ENCODE peak calls at places on chromosomes 4 and X, in ten cellular contexts. V, C, Z, F, K, X, N, E, A and L are unnamed samples. For H3K9me3 and H3K4me1, the result is how much of the 10 kb centered on the place peaks cover.

GRCh38 chr4:122914938-122915337 is 7.5 kb downstream of the NUDT6 start:
- DNase-seq in A (no peak), E (no peak), C (no peak), Z (no peak), V (no peak), F (no peak), X (no peak), K (no peak), N (no peak), L (no peak)

GRCh38 chr4:41359069-41359769 is 102.5 kb downstream of the UCHL1 start:
- DNase-seq in V (no peak), A (peak), Z (no peak), K (no peak), N (no peak), F (no peak), X (no peak), C (no peak), E (no peak), L (peak)

GRCh38 chr4:84597450-84597849 is 14.5 kb downstream of the CDS1 start:
- DNase-seq in E (no peak), X (no peak), F (no peak), V (peak), N (no peak), Z (no peak), K (no peak), A (no peak), C (no peak), L (no peak)

GRCh38 chrX:153882086-153882498 is 3.9 kb downstream of the L1CAM start:
- DNase-seq in C (no peak), F (no peak), A (no peak), V (peak), Z (no peak), K (no peak), N (no peak), E (no peak), X (no peak), L (peak)

GRCh38 chr4:133402616-133403015 is 253.5 kb downstream of the PCDH10 start:
- DNase-seq in N (no peak), X (no peak), C (no peak), E (no peak), K (no peak), Z (no peak), F (no peak), A (no peak), V (peak), L (no peak)

GRCh38 chr4:33780952-33781655 is 2463.2 kb downstream of the ARAP2 start:
- DNase-seq in A (no peak), Z (no peak), X (no peak), C (no peak), N (no peak), K (no peak), V (peak), F (no peak), E (no peak), L (no peak)

GRCh38 chr4:186727149-186727976 is 3.7 kb upstream of the FAT1 start:
- DNase-seq in A (no peak), Z (no peak), E (no peak), F (no peak), X (no peak), C (no peak), V (no peak), N (no peak), K (no peak), L (no peak)

GRCh38 chrX:44244008-44244407 is 99.5 kb downstream of the EFHC2 start:
- DNase-seq in A (no peak), C (no peak), Z (no peak), K (no peak), V (peak), E (no peak), X (no peak), F (peak), N (no peak), L (peak)

GRCh38 chrX:11754958-11755645 is 2.9 kb upstream of the MSL3 start:
- DNase-seq in K (no peak), X (no peak), Z (no peak), F (no peak), E (no peak), C (no peak), V (no peak), A (no peak), N (no peak), L (no peak)

GRCh38 chr4:2930821-2931764 is 32.1 kb downstream of the NOP14 start:
- DNase-seq in K (peak), A (peak), F (no peak), N (peak), E (peak), Z (peak), V (no peak), C (no peak), X (no peak), L (peak)

GRCh38 chrX:43897290-43897689 is 15.0 kb upstream of the MAOB start:
- DNase-seq in K (no peak), E (no peak), F (no peak), C (no peak), A (no peak), X (no peak), V (no peak), N (no peak), Z (no peak), L (no peak)

DNA sequence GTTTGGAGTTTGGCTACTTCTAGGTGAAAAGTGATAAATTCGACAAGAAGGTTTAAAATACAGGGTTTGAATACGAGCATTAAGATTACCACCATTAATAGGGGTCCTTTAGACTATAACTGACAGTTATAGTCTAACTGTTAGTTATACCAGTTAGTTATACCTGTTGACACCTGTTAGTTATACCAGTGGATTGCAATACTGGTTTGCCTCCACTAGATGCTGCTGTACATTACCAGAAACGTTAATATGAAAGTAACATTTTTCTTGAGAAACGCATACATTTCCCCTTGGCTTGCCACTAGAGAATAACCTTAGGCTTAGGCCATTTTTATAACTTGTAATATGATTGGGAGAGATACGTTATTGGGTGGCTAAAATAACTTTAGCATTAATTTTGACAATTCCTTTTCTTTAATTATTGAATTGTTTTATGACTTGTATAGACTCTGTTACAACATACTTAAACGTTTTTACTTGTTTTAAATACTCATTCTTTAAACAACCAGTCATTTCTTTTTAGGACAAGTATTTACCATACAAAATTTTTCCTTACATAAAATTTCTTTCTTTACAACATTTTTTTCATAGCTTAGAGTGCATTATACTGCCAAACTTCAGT is 911.2 kb downstream of the FSTL5 start:
- DNase-seq in C (no peak), E (no peak), F (no peak), Z (no peak), X (no peak), N (no peak), K (no peak), A (no peak), V (peak), L (peak)
- H3K9me3 ChIP-seq in C (under half), E (under half), F (under half), Z (under half), X (under half), N (under half), K (under half), A (under half), V (under half), L (under half)

DNA sequence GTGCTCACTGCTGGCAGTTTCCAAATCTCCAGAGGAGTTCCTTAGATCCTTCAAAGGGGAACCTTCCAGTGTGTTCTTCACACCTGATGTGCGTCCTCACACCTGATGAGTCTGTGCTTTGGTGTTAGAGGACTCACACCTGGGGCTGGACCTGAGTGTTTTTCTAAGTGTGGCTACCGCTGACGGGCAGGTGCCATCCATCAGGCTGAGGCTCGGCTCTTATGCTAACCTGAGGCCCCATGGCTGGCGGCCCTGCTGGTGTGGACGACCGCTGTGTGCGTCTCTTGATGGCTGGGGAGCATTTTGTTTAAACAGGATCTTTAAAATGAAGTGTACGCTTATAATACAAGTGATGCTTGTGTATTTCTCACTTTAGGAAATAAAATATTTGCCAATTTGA is 28.4 kb downstream of the PCGF3 start:
- DNase-seq in Z (no peak), X (no peak), F (no peak), A (peak), N (no peak), V (no peak), E (no peak), K (no peak), C (no peak), L (no peak)
- H3K4me3 ChIP-seq in Z (no peak), X (no peak), F (no peak), A (no peak), N (no peak), V (no peak), E (no peak), K (no peak), C (no peak), L (no peak)

GRCh38 chrX:2892816-2893215 is 36.3 kb downstream of the ARSD start:
- DNase-seq in N (no peak), Z (no peak), F (no peak), V (no peak), A (no peak), E (no peak), K (no peak), X (no peak), C (no peak), L (no peak)
- H3K4me1 ChIP-seq in N (under half), Z (under half), F (under half), V (under half), A (under half), E (under half), K (under half), X (under half), C (under half), L (under half)

DNA sequence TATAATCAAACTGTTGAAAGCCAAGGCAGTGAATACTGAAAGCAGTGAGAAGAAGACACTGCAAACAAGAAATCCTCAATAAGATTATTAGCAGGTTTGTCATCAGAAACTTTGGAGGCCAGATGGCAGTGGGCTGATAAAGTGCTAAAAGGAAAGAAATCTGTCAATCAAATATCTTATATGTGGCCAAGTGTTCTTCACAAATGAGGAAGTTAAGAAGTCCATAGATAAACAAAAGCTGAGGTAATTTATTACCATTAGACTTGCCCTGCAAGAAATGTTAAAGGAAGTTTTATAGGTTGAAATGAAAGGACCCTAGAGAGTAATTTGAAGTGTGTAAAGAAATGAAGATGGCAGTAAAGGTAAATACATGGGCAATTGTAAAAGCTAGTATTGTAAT is 586.6 kb downstream of the RAPGEF2 start:
- DNase-seq in V (no peak), C (no peak), N (no peak), X (no peak), F (no peak), A (no peak), Z (no peak), E (no peak), K (no peak), L (no peak)
- H3K9me3 ChIP-seq in V (under half), C (under half), N (under half), X (under half), F (under half), A (under half), Z (under half), E (under half), K (under half), L (under half)

GRCh38 chrX:106612403-106612789 is 618 bp downstream of the RADX start:
- DNase-seq in E (no peak), C (no peak), V (peak), N (no peak), X (no peak), Z (no peak), F (no peak), A (no peak), K (no peak), L (no peak)
- H3K4me3 ChIP-seq in E (peak), C (no peak), V (peak), N (peak), X (peak), Z (peak), F (peak), A (no peak), K (peak), L (peak)